ENCODE peak calls at places on chromosomes 1 and 21, in six cellular contexts. One of them, this sample, is unnamed.

GRCh38 chr21:41932576-41933258 is 21.1 kb downstream of the C2CD2 start:
- DNase-seq in dorsolateral prefrontal cortex: peak; percentile 60
- DNase-seq in left lung: peak; percentile 33
- DNase-seq in H1: no peak
- DNase-seq in neural crest cell: no peak
- DNase-seq in GM12865: no peak
- DNase-seq in this sample: no peak

GRCh38 chr1:171155484-171155883 is 29.6 kb upstream of the FMO2 start:
- DNase-seq in dorsolateral prefrontal cortex: no peak
- DNase-seq in neural crest cell: no peak
- DNase-seq in left lung: no peak
- DNase-seq in H1: no peak
- DNase-seq in GM12865: no peak
- DNase-seq in this sample: no peak

GRCh38 chr1:81801834-81802531 is 1.2 kb downstream of the ADGRL2 start:
- DNase-seq in left lung: peak; percentile 34
- DNase-seq in neural crest cell: peak; percentile 23
- DNase-seq in dorsolateral prefrontal cortex: no peak
- DNase-seq in H1: no peak
- DNase-seq in GM12865: peak; percentile 14
- DNase-seq in this sample: peak; percentile 41

GRCh38 chr1:51897699-51898031 is 19.1 kb upstream of the NRDC start:
- DNase-seq in left lung: no peak
- DNase-seq in GM12865: no peak
- DNase-seq in dorsolateral prefrontal cortex: no peak
- DNase-seq in neural crest cell: no peak
- DNase-seq in H1: no peak
- DNase-seq in this sample: no peak

GRCh38 chr1:116493484-116494350 is 77.1 kb downstream of the CD58 start:
- DNase-seq in dorsolateral prefrontal cortex: no peak
- DNase-seq in H1: no peak
- DNase-seq in GM12865: no peak
- DNase-seq in neural crest cell: no peak
- DNase-seq in left lung: no peak
- DNase-seq in this sample: no peak

GRCh38 chr1:221912230-221912629 is 170.3 kb upstream of the DUSP10 start:
- DNase-seq in dorsolateral prefrontal cortex: no peak
- DNase-seq in left lung: no peak
- DNase-seq in GM12865: no peak
- DNase-seq in neural crest cell: no peak
- DNase-seq in H1: no peak
- DNase-seq in this sample: no peak

GRCh38 chr1:21834094-21834493 is 22.0 kb downstream of the LDLRAD2 start:
- DNase-seq in dorsolateral prefrontal cortex: no peak
- DNase-seq in left lung: no peak
- DNase-seq in neural crest cell: no peak
- DNase-seq in H1: no peak
- DNase-seq in GM12865: no peak
- DNase-seq in this sample: no peak

GRCh38 chr1:232925421-232926202 is 24.8 kb upstream of the NTPCR start:
- DNase-seq in neural crest cell: no peak
- DNase-seq in left lung: no peak
- DNase-seq in dorsolateral prefrontal cortex: no peak
- DNase-seq in GM12865: no peak
- DNase-seq in H1: no peak
- DNase-seq in this sample: no peak

GRCh38 chr1:9061949-9062555 is 7.4 kb downstream of the SLC2A5 start:
- DNase-seq in H1: no peak
- DNase-seq in neural crest cell: no peak
- DNase-seq in GM12865: no peak
- DNase-seq in left lung: no peak
- DNase-seq in dorsolateral prefrontal cortex: no peak
- DNase-seq in this sample: no peak

GRCh38 chr1:176939993-176940392 is 224.5 kb downstream of the ASTN1 start:
- DNase-seq in neural crest cell: no peak
- DNase-seq in dorsolateral prefrontal cortex: no peak
- DNase-seq in left lung: no peak
- DNase-seq in H1: no peak
- DNase-seq in GM12865: no peak
- DNase-seq in this sample: no peak

GRCh38 chr1:198496216-198497143 is 44.0 kb downstream of the ATP6V1G3 start:
- DNase-seq in GM12865: no peak
- DNase-seq in H1: no peak
- DNase-seq in left lung: no peak
- DNase-seq in neural crest cell: no peak
- DNase-seq in dorsolateral prefrontal cortex: no peak
- DNase-seq in this sample: no peak

GRCh38 chr1:175410560-175410959 is 218.0 kb upstream of the KIAA0040 start:
- DNase-seq in left lung: no peak
- DNase-seq in dorsolateral prefrontal cortex: no peak
- DNase-seq in GM12865: peak; percentile 24
- DNase-seq in neural crest cell: no peak
- DNase-seq in H1: no peak
- DNase-seq in this sample: no peak

GRCh38 chr1:41516168-41516961 is 31.9 kb upstream of the EDN2 start:
- DNase-seq in left lung: peak; percentile 88
- DNase-seq in dorsolateral prefrontal cortex: peak; percentile 88
- DNase-seq in GM12865: peak; percentile 74
- DNase-seq in H1: peak; percentile 62
- DNase-seq in neural crest cell: peak; percentile 93
- DNase-seq in this sample: peak; percentile 94

GRCh38 chr1:46532498-46533178 is 18.8 kb downstream of the KNCN start:
- DNase-seq in GM12865: peak; percentile 51
- DNase-seq in H1: no peak
- DNase-seq in left lung: peak; percentile 65
- DNase-seq in dorsolateral prefrontal cortex: peak; percentile 64
- DNase-seq in neural crest cell: peak; percentile 74
- DNase-seq in this sample: peak; percentile 88

GRCh38 chr1:66330711-66331110 is 203.2 kb upstream of the SGIP1 start:
- DNase-seq in H1: no peak
- DNase-seq in left lung: no peak
- DNase-seq in GM12865: peak; percentile 45
- DNase-seq in neural crest cell: no peak
- DNase-seq in dorsolateral prefrontal cortex: no peak
- DNase-seq in this sample: no peak

GRCh38 chr1:66334311-66334710 is 199.6 kb upstream of the SGIP1 start:
- DNase-seq in GM12865: peak; percentile 52
- DNase-seq in H1: no peak
- DNase-seq in neural crest cell: no peak
- DNase-seq in dorsolateral prefrontal cortex: no peak
- DNase-seq in left lung: no peak
- DNase-seq in this sample: no peak

GRCh38 chr1:66332524-66332853 is 201.5 kb upstream of the SGIP1 start:
- DNase-seq in dorsolateral prefrontal cortex: no peak
- DNase-seq in H1: no peak
- DNase-seq in GM12865: no peak
- DNase-seq in neural crest cell: no peak
- DNase-seq in left lung: no peak
- DNase-seq in this sample: no peak

GRCh38 chr1:66333463-66334232 is 200.3 kb upstream of the SGIP1 start:
- DNase-seq in left lung: peak; percentile 42
- DNase-seq in H1: no peak
- DNase-seq in neural crest cell: no peak
- DNase-seq in GM12865: peak; percentile 55
- DNase-seq in dorsolateral prefrontal cortex: no peak
- DNase-seq in this sample: no peak

DNA sequence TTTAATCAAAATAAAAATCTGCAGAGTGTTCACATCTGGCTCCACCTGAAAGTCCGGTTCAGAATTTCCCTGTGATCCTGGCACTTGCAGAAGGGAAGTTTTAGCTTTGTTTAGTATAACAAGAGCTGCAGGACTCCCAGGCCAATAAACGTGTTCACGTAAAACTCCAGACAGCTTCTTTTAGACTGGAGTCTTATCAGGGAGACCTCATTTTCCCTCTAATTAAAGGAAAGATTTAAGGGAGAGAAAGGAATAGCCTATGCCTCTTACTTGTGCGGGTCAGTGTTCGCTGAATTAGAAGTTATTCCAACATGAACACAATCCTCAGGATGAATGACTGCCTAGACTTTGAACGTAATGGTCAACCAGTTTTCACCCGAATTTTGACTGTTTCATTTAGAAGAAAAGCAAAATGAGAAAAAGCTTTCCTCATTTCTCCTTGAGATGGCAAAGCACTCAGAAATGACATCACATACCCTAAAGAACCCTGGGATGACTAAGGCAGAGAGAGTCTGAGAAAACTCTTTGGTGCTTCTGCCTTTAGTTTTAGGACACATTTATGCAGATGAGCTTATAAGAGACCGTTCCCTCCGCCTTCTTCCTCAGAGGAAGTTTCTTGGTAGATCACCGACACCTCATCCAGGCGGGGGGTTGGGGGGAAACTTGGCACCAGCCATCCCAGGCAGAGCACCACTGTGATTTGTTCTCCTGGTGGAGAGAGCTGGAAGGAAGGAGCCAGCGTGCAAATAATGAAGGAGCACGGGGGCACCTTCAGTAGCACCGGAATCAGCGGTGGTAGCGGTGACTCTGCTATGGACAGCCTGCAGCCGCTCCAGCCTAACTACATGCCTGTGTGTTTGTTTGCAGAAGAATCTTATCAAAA is 202.1 kb upstream of the SGIP1 start:
- DNase-seq in GM12865: peak; percentile 65
- DNase-seq in dorsolateral prefrontal cortex: no peak
- DNase-seq in H1: no peak
- DNase-seq in neural crest cell: peak; percentile 46
- DNase-seq in left lung: peak; percentile 73
- DNase-seq in this sample: no peak
- TF ChIP-seq CTCF in GM12865: no peak
- TF ChIP-seq CTCF in dorsolateral prefrontal cortex: no peak
- TF ChIP-seq CTCF in H1: peak; percentile 39
- TF ChIP-seq CTCF in neural crest cell: peak; percentile 51
- TF ChIP-seq CTCF in left lung: peak; percentile 12
- TF ChIP-seq CTCF in this sample: no peak

GRCh38 chr1:59058681-59059441 is 238.0 kb upstream of the FGGY start:
- DNase-seq in GM12865: no peak
- DNase-seq in left lung: no peak
- DNase-seq in dorsolateral prefrontal cortex: no peak
- DNase-seq in H1: no peak
- DNase-seq in neural crest cell: no peak
- DNase-seq in this sample: no peak

GRCh38 chr1:59062743-59063142 is 234.2 kb upstream of the FGGY start:
- DNase-seq in H1: no peak
- DNase-seq in neural crest cell: no peak
- DNase-seq in dorsolateral prefrontal cortex: no peak
- DNase-seq in left lung: no peak
- DNase-seq in GM12865: no peak
- DNase-seq in this sample: no peak

GRCh38 chr1:59064592-59064991 is 232.3 kb upstream of the FGGY start:
- DNase-seq in dorsolateral prefrontal cortex: no peak
- DNase-seq in left lung: no peak
- DNase-seq in H1: no peak
- DNase-seq in neural crest cell: no peak
- DNase-seq in GM12865: peak; percentile 10
- DNase-seq in this sample: no peak

GRCh38 chr1:59063501-59063900 is 233.4 kb upstream of the FGGY start:
- DNase-seq in H1: no peak
- DNase-seq in dorsolateral prefrontal cortex: no peak
- DNase-seq in left lung: no peak
- DNase-seq in GM12865: no peak
- DNase-seq in neural crest cell: no peak
- DNase-seq in this sample: no peak

GRCh38 chr1:59061876-59062275 is 235.0 kb upstream of the FGGY start:
- DNase-seq in H1: no peak
- DNase-seq in neural crest cell: no peak
- DNase-seq in GM12865: peak; percentile 14
- DNase-seq in left lung: peak; percentile 44
- DNase-seq in dorsolateral prefrontal cortex: no peak
- DNase-seq in this sample: no peak
- TF ChIP-seq CTCF in H1: no peak
- TF ChIP-seq CTCF in neural crest cell: no peak
- TF ChIP-seq CTCF in GM12865: no peak
- TF ChIP-seq CTCF in left lung: no peak
- TF ChIP-seq CTCF in dorsolateral prefrontal cortex: no peak
- TF ChIP-seq CTCF in this sample: no peak

GRCh38 chr1:147842578-147842977 is 60.0 kb upstream of the GJA8 start:
- DNase-seq in left lung: no peak
- DNase-seq in neural crest cell: no peak
- DNase-seq in dorsolateral prefrontal cortex: no peak
- DNase-seq in GM12865: no peak
- DNase-seq in H1: no peak
- DNase-seq in this sample: no peak

GRCh38 chr1:147837129-147837776 is 65.3 kb upstream of the GJA8 start:
- DNase-seq in dorsolateral prefrontal cortex: no peak
- DNase-seq in neural crest cell: no peak
- DNase-seq in H1: peak; percentile 58
- DNase-seq in left lung: no peak
- DNase-seq in GM12865: no peak
- DNase-seq in this sample: no peak

GRCh38 chr1:147843486-147843885 is 59.1 kb upstream of the GJA8 start:
- DNase-seq in neural crest cell: no peak
- DNase-seq in left lung: no peak
- DNase-seq in H1: no peak
- DNase-seq in GM12865: no peak
- DNase-seq in dorsolateral prefrontal cortex: no peak
- DNase-seq in this sample: no peak

GRCh38 chr1:147837845-147838363 is 64.7 kb upstream of the GJA8 start:
- DNase-seq in left lung: no peak
- DNase-seq in GM12865: no peak
- DNase-seq in dorsolateral prefrontal cortex: no peak
- DNase-seq in neural crest cell: no peak
- DNase-seq in H1: no peak
- DNase-seq in this sample: no peak

GRCh38 chr1:147840909-147841308 is 61.7 kb upstream of the GJA8 start:
- DNase-seq in dorsolateral prefrontal cortex: no peak
- DNase-seq in left lung: no peak
- DNase-seq in GM12865: peak; percentile 20
- DNase-seq in H1: no peak
- DNase-seq in neural crest cell: no peak
- DNase-seq in this sample: peak; percentile 12
- TF ChIP-seq CTCF in dorsolateral prefrontal cortex: no peak
- TF ChIP-seq CTCF in left lung: no peak
- TF ChIP-seq CTCF in GM12865: peak; percentile 29
- TF ChIP-seq CTCF in H1: peak; percentile 32
- TF ChIP-seq CTCF in neural crest cell: no peak
- TF ChIP-seq CTCF in this sample: peak; percentile 13

DNA sequence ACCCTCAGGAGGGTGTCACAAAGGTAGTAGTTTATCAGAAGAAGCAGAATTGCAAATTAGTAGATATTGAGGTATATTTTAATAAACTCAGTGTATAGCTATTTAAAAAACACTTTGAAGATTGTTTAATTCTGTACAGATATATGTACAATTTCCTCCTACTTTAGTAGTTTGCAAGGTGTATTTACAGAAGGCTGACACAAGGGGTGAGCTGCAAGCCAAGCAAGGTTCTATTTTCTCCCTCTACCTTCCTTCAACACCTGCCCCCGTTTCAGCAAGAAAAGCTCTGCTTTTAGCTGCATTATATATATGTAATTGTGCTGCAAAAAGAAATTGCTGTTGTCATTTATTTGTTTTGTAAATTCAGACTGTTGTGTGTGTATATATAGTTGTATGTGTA is 674.2 kb upstream of the PKN2 start:
- DNase-seq in dorsolateral prefrontal cortex: no peak
- DNase-seq in H1: no peak
- DNase-seq in neural crest cell: no peak
- DNase-seq in GM12865: no peak
- DNase-seq in left lung: no peak
- DNase-seq in this sample: no peak
- TF ChIP-seq CTCF in dorsolateral prefrontal cortex: no peak
- TF ChIP-seq CTCF in H1: peak; percentile 22
- TF ChIP-seq CTCF in neural crest cell: peak; percentile 39
- TF ChIP-seq CTCF in GM12865: no peak
- TF ChIP-seq CTCF in left lung: no peak
- TF ChIP-seq CTCF in this sample: no peak